ENCODE peak calls at places on chromosome 4, in six cellular contexts. One of them, this sample, is unnamed.
A peak's percentile ranks its signal among the peaks of the same experiment; 100 is the strongest.

GRCh38 chr4:67790721-67791120 is 36.5 kb upstream of the GNRHR start:
- DNase-seq in activated naive CD8-positive, alpha-beta T cell treated with anti-CD3 and anti-CD28 coated beads, Interleukin-2, amount 50 U/mL, for 24 hours: no peak
- DNase-seq in NCI-H446 treated with DMSO at 0.1 percent for 48 hours: no peak
- DNase-seq in stimulated activated CD8-positive, alpha-beta memory T cell treated with anti-CD3 and anti-CD28 coated beads, Interleukin-2, amount 100 ng/mL, for 1 hour: no peak
- DNase-seq in astrocyte of the spinal cord: no peak
- DNase-seq in nucleus accumbens: no peak
- DNase-seq in this sample: no peak

GRCh38 chr4:1249148-1249730 is 309 bp upstream of the CTBP1 start:
- DNase-seq in nucleus accumbens: peak; percentile 70
- DNase-seq in stimulated activated CD8-positive, alpha-beta memory T cell treated with anti-CD3 and anti-CD28 coated beads, Interleukin-2, amount 100 ng/mL, for 1 hour: peak; percentile 62
- DNase-seq in activated naive CD8-positive, alpha-beta T cell treated with anti-CD3 and anti-CD28 coated beads, Interleukin-2, amount 50 U/mL, for 24 hours: peak; percentile 82
- DNase-seq in NCI-H446 treated with DMSO at 0.1 percent for 48 hours: peak; percentile 32
- DNase-seq in astrocyte of the spinal cord: peak; percentile 85
- DNase-seq in this sample: peak; percentile 87

GRCh38 chr4:1411436-1412375 is 5.5 kb upstream of the NKX1-1 start:
- DNase-seq in activated naive CD8-positive, alpha-beta T cell treated with anti-CD3 and anti-CD28 coated beads, Interleukin-2, amount 50 U/mL, for 24 hours: peak; percentile 1
- DNase-seq in stimulated activated CD8-positive, alpha-beta memory T cell treated with anti-CD3 and anti-CD28 coated beads, Interleukin-2, amount 100 ng/mL, for 1 hour: no peak
- DNase-seq in nucleus accumbens: no peak
- DNase-seq in astrocyte of the spinal cord: no peak
- DNase-seq in NCI-H446 treated with DMSO at 0.1 percent for 48 hours: no peak
- DNase-seq in this sample: no peak

GRCh38 chr4:140172960-140173359 is 19.0 kb upstream of the MAML3 start:
- DNase-seq in NCI-H446 treated with DMSO at 0.1 percent for 48 hours: no peak
- DNase-seq in astrocyte of the spinal cord: no peak
- DNase-seq in nucleus accumbens: no peak
- DNase-seq in activated naive CD8-positive, alpha-beta T cell treated with anti-CD3 and anti-CD28 coated beads, Interleukin-2, amount 50 U/mL, for 24 hours: no peak
- DNase-seq in stimulated activated CD8-positive, alpha-beta memory T cell treated with anti-CD3 and anti-CD28 coated beads, Interleukin-2, amount 100 ng/mL, for 1 hour: no peak
- DNase-seq in this sample: no peak

GRCh38 chr4:37279121-37279520 is 34.6 kb downstream of the NWD2 start:
- DNase-seq in stimulated activated CD8-positive, alpha-beta memory T cell treated with anti-CD3 and anti-CD28 coated beads, Interleukin-2, amount 100 ng/mL, for 1 hour: no peak
- DNase-seq in activated naive CD8-positive, alpha-beta T cell treated with anti-CD3 and anti-CD28 coated beads, Interleukin-2, amount 50 U/mL, for 24 hours: no peak
- DNase-seq in nucleus accumbens: no peak
- DNase-seq in NCI-H446 treated with DMSO at 0.1 percent for 48 hours: no peak
- DNase-seq in astrocyte of the spinal cord: no peak
- DNase-seq in this sample: no peak

GRCh38 chr4:149870008-149870407 is 54.4 kb upstream of the IQCM start:
- DNase-seq in stimulated activated CD8-positive, alpha-beta memory T cell treated with anti-CD3 and anti-CD28 coated beads, Interleukin-2, amount 100 ng/mL, for 1 hour: no peak
- DNase-seq in astrocyte of the spinal cord: no peak
- DNase-seq in NCI-H446 treated with DMSO at 0.1 percent for 48 hours: no peak
- DNase-seq in nucleus accumbens: no peak
- DNase-seq in activated naive CD8-positive, alpha-beta T cell treated with anti-CD3 and anti-CD28 coated beads, Interleukin-2, amount 50 U/mL, for 24 hours: no peak
- DNase-seq in this sample: no peak

GRCh38 chr4:44351069-44351468 is 97.5 kb downstream of the KCTD8 start:
- DNase-seq in nucleus accumbens: no peak
- DNase-seq in astrocyte of the spinal cord: no peak
- DNase-seq in activated naive CD8-positive, alpha-beta T cell treated with anti-CD3 and anti-CD28 coated beads, Interleukin-2, amount 50 U/mL, for 24 hours: no peak
- DNase-seq in stimulated activated CD8-positive, alpha-beta memory T cell treated with anti-CD3 and anti-CD28 coated beads, Interleukin-2, amount 100 ng/mL, for 1 hour: no peak
- DNase-seq in NCI-H446 treated with DMSO at 0.1 percent for 48 hours: no peak
- DNase-seq in this sample: no peak

GRCh38 chr4:108043536-108043935 is 53.8 kb downstream of the HADH start:
- DNase-seq in stimulated activated CD8-positive, alpha-beta memory T cell treated with anti-CD3 and anti-CD28 coated beads, Interleukin-2, amount 100 ng/mL, for 1 hour: no peak
- DNase-seq in astrocyte of the spinal cord: no peak
- DNase-seq in NCI-H446 treated with DMSO at 0.1 percent for 48 hours: no peak
- DNase-seq in activated naive CD8-positive, alpha-beta T cell treated with anti-CD3 and anti-CD28 coated beads, Interleukin-2, amount 50 U/mL, for 24 hours: no peak
- DNase-seq in nucleus accumbens: no peak
- DNase-seq in this sample: no peak

GRCh38 chr4:175369087-175369486 is 443.0 kb downstream of the GPM6A start:
- DNase-seq in NCI-H446 treated with DMSO at 0.1 percent for 48 hours: no peak
- DNase-seq in activated naive CD8-positive, alpha-beta T cell treated with anti-CD3 and anti-CD28 coated beads, Interleukin-2, amount 50 U/mL, for 24 hours: no peak
- DNase-seq in stimulated activated CD8-positive, alpha-beta memory T cell treated with anti-CD3 and anti-CD28 coated beads, Interleukin-2, amount 100 ng/mL, for 1 hour: no peak
- DNase-seq in nucleus accumbens: no peak
- DNase-seq in astrocyte of the spinal cord: peak; percentile 72
- DNase-seq in this sample: no peak

GRCh38 chr4:109787807-109788206 is 14.0 kb downstream of the CFI start:
- DNase-seq in activated naive CD8-positive, alpha-beta T cell treated with anti-CD3 and anti-CD28 coated beads, Interleukin-2, amount 50 U/mL, for 24 hours: no peak
- DNase-seq in astrocyte of the spinal cord: no peak
- DNase-seq in nucleus accumbens: no peak
- DNase-seq in stimulated activated CD8-positive, alpha-beta memory T cell treated with anti-CD3 and anti-CD28 coated beads, Interleukin-2, amount 100 ng/mL, for 1 hour: no peak
- DNase-seq in NCI-H446 treated with DMSO at 0.1 percent for 48 hours: no peak
- DNase-seq in this sample: no peak